ENCODE peak calls at places on chromosomes 5 and 9, in nine cellular contexts. T is head of caudate nucleus; J is activated gamma-delta T cell treated with Interleukin-2 at 50 U/mL for 16 hours; C is T-helper 2 cell; S is fibroblast of pulmonary artery; V is AG20443; W is MM.1S; D is PC-9; P is activated naive CD4-positive, alpha-beta T cell treated with anti-CD3 and anti-CD28 coated beads for 36 hours. E is an unnamed sample.

GRCh38 chr5:142057697-142058056 is 44.9 kb upstream of the GNPDA1 start:
- DNase-seq in T (no peak), J (no peak), C (no peak), S (no peak), V (no peak), W (no peak), D (peak), P (no peak), E (no peak)

GRCh38 chr9:79756414-79756813 is 184.6 kb downstream of the TLE4 start:
- DNase-seq in T (no peak), J (no peak), C (no peak), S (no peak), V (no peak), W (no peak), D (no peak), P (no peak), E (no peak)

GRCh38 chr5:132009706-132010405 is 1.6 kb downstream of the ACSL6 start:
- DNase-seq in T (no peak), J (no peak), C (no peak), S (no peak), V (no peak), W (no peak), D (no peak), P (no peak), E (no peak)

GRCh38 chr5:92378961-92379611 is 996.0 kb upstream of the ARRDC3 start:
- DNase-seq in T (no peak), J (no peak), C (no peak), S (peak), V (no peak), W (no peak), D (no peak), P (no peak), E (no peak)

GRCh38 chr5:64758916-64759315 is 9.6 kb downstream of the SREK1IP1 start:
- DNase-seq in T (no peak), J (no peak), C (no peak), S (no peak), V (no peak), W (no peak), D (no peak), P (no peak), E (no peak)

GRCh38 chr5:132751971-132752580 is 4.8 kb downstream of the CCNI2 start:
- DNase-seq in T (no peak), J (no peak), C (no peak), S (no peak), V (peak), W (no peak), D (no peak), P (no peak), E (no peak)

GRCh38 chr5:25418319-25418859 is 773.6 kb upstream of the CDH10 start:
- DNase-seq in T (no peak), J (no peak), C (no peak), S (no peak), V (no peak), W (no peak), D (no peak), P (no peak), E (no peak)

GRCh38 chr9:92138157-92138959 is 23.1 kb upstream of the SPTLC1 start:
- DNase-seq in T (peak), J (peak), C (peak), S (peak), V (peak), W (peak), D (no peak), P (peak), E (peak)

GRCh38 chr5:36685631-36686147 is 79.3 kb downstream of the SLC1A3 start:
- DNase-seq in T (no peak), J (no peak), C (no peak), S (peak), V (no peak), W (peak), D (peak), P (no peak), E (peak)

E was measured in AG10803.